ENCODE peak calls at places on chromosomes 7 and 10, in six cellular contexts. P is stimulated activated CD8-positive, alpha-beta memory T cell treated with anti-CD3 and anti-CD28 coated beads, Interleukin-7, amount 100 ng/mL, for 24 hours; J is Ammon's horn; F is NCI-H460; I is mesenchymal stem cell; M is aorta. X is an unnamed sample.

GRCh38 chr7:133358728-133359127 is 105.8 kb downstream of the EXOC4 start:
- DNase-seq in F (no peak), M (no peak), P (no peak), I (peak), J (no peak), X (no peak)

GRCh38 chr10:88389456-88389855 is 193.7 kb downstream of the RNLS start:
- DNase-seq in F (peak), I (peak), J (peak), M (no peak), P (no peak), X (peak)

GRCh38 chr10:132921818-132922807 is 20.3 kb downstream of the CFAP46 start:
- DNase-seq in M (no peak), I (no peak), F (no peak), P (no peak), J (no peak), X (no peak)

GRCh38 chr7:24743471-24743870 is 13.8 kb downstream of the GSDME start:
- DNase-seq in I (no peak), F (no peak), P (no peak), J (no peak), M (no peak), X (no peak)

GRCh38 chr10:14302035-14302434 is 28.7 kb downstream of the FRMD4A start:
- DNase-seq in I (peak), P (no peak), J (no peak), M (no peak), F (no peak), X (no peak)

GRCh38 chr7:29156798-29157461 is 10.6 kb upstream of the CPVL start:
- DNase-seq in M (no peak), P (no peak), I (no peak), F (no peak), J (no peak), X (no peak)

GRCh38 chr7:103989785-103990775 is 622 bp upstream of the RELN start:
- DNase-seq in J (no peak), F (no peak), I (peak), M (no peak), P (no peak), X (no peak)

GRCh38 chr7:46291064-46291463 is 370.0 kb upstream of the IGFBP3 start:
- DNase-seq in M (no peak), P (no peak), I (peak), J (no peak), F (no peak), X (no peak)

GRCh38 chr7:68610751-68611150 is 987.5 kb upstream of the AUTS2 start:
- DNase-seq in M (no peak), I (no peak), J (no peak), P (no peak), F (no peak), X (no peak)

GRCh38 chr10:130757821-130758489 is 553.6 kb downstream of the TCERG1L start:
- DNase-seq in J (no peak), P (no peak), F (no peak), I (no peak), M (peak), X (peak)

GRCh38 chr7:67878808-67879207 is 882.2 kb downstream of the TYW1 start:
- DNase-seq in J (no peak), I (no peak), F (no peak), P (no peak), M (no peak), X (no peak)

GRCh38 chr7:51847461-51848134 is 531.0 kb upstream of the COBL start:
- DNase-seq in J (no peak), F (no peak), I (no peak), P (no peak), M (no peak), X (no peak)

GRCh38 chr10:104614245-104614831 is 26.8 kb upstream of the SORCS3 start:
- DNase-seq in F (peak), J (no peak), M (no peak), P (no peak), I (no peak), X (no peak)

GRCh38 chr7:139995034-139995915 is 67.5 kb downstream of the PARP12 start:
- DNase-seq in M (no peak), P (no peak), F (peak), J (peak), I (peak), X (no peak)

GRCh38 chr7:123555484-123555883 is 2.1 kb downstream of the NDUFA5 start:
- DNase-seq in F (no peak), P (no peak), I (no peak), J (no peak), M (no peak), X (no peak)

GRCh38 chr7:74405191-74405898 is 48.4 kb upstream of the GTF2IRD1 start:
- DNase-seq in M (no peak), J (no peak), I (no peak), P (no peak), F (no peak), X (no peak)

GRCh38 chr10:63260860-63261251 is 127.7 kb downstream of the NRBF2 start:
- DNase-seq in J (peak), I (no peak), F (no peak), M (no peak), P (no peak), X (no peak)

GRCh38 chr7:112594397-112594796 is 113.6 kb downstream of the LSMEM1 start:
- DNase-seq in J (no peak), P (no peak), M (no peak), F (no peak), I (no peak), X (no peak)

GRCh38 chr10:103610083-103610472 is 116.6 kb downstream of the NEURL1 start:
- DNase-seq in M (no peak), J (no peak), F (no peak), P (no peak), I (no peak), X (no peak)

GRCh38 chr7:157427811-157428553 is 91.2 kb downstream of the DNAJB6 start:
- DNase-seq in M (peak), J (no peak), P (no peak), I (no peak), F (no peak), X (no peak)

GRCh38 chr10:78283069-78283682 is 249.5 kb downstream of the RPS24 start:
- DNase-seq in F (no peak), P (no peak), J (no peak), M (no peak), I (no peak), X (no peak)

GRCh38 chr10:97065128-97065527 is 120.6 kb downstream of the SLIT1 start:
- DNase-seq in I (no peak), F (no peak), P (no peak), J (no peak), M (no peak), X (no peak)

GRCh38 chr7:69364814-69365587 is 233.3 kb upstream of the AUTS2 start:
- DNase-seq in J (no peak), P (no peak), F (no peak), M (no peak), I (no peak), X (no peak)

GRCh38 chr10:49359349-49360231 is 36.3 kb downstream of the DRGX start:
- DNase-seq in M (peak), J (no peak), P (no peak), I (no peak), F (no peak), X (no peak)

GRCh38 chr7:90933984-90934383 is 330.2 kb upstream of the FZD1 start:
- DNase-seq in F (no peak), M (no peak), J (no peak), P (no peak), I (no peak), X (peak)

GRCh38 chr10:5971886-5972285 is 5.5 kb downstream of the IL15RA start:
- DNase-seq in I (no peak), F (no peak), M (no peak), P (no peak), J (no peak), X (no peak)

GRCh38 chr10:109183366-109183765 is 739.9 kb downstream of the XPNPEP1 start:
- DNase-seq in F (no peak), P (no peak), I (no peak), J (no peak), M (no peak), X (no peak)

X was measured in tibial artery.